ENCODE peak calls at places on chromosomes 7 and 10, in five cellular contexts. O is PC-9; C is kidney; M is tibial nerve; H is CD4-positive, CD25-positive, alpha-beta regulatory T cell. B is an unnamed sample. For H3K36me3, the result is how much of the 10 kb centered on the place peaks cover.

GRCh38 chr10:75408512-75408881 is 6.9 kb upstream of the ZNF503 start:
- DNase-seq in O (no peak), C (peak), M (no peak), H (no peak), B (no peak)

GRCh38 chr7:18494821-18495408 is 634 bp upstream of the HDAC9 start:
- DNase-seq in O (no peak), C (no peak), M (no peak), H (no peak), B (no peak)

GRCh38 chr10:78515037-78515872 is 481.6 kb downstream of the RPS24 start:
- DNase-seq in O (peak), C (no peak), M (no peak), H (no peak), B (no peak)

GRCh38 chr10:132296671-132297443 is 10.9 kb downstream of the STK32C start:
- DNase-seq in O (no peak), C (peak), M (no peak), H (no peak), B (no peak)

GRCh38 chr7:80851896-80852476 is 66.9 kb downstream of the SEMA3C start:
- DNase-seq in O (no peak), C (no peak), M (no peak), H (no peak), B (no peak)

GRCh38 chr10:31604141-31604540 is 285.1 kb downstream of the ZEB1 start:
- DNase-seq in O (no peak), C (no peak), M (no peak), H (no peak), B (no peak)

GRCh38 chr10:101061814-101062230 is at the start of gene KAZALD1:
- DNase-seq in O (no peak), C (no peak), M (no peak), H (no peak), B (no peak)

GRCh38 chr7:152313879-152314604 is 121.8 kb downstream of the KMT2C start:
- DNase-seq in O (peak), C (no peak), M (no peak), H (no peak), B (no peak)

GRCh38 chr10:24513155-24513554 is 210.5 kb downstream of the ARHGAP21 start:
- DNase-seq in O (peak), C (no peak), M (no peak), H (no peak), B (no peak)

GRCh38 chr7:135167360-135167759 is 3.1 kb downstream of the CYREN start:
- DNase-seq in O (no peak), C (no peak), M (no peak), H (no peak), B (no peak)

GRCh38 chr10:22445460-22445859 is 100.2 kb downstream of the SPAG6 start:
- DNase-seq in O (no peak), C (no peak), M (no peak), H (no peak), B (no peak)

GRCh38 chr10:97944772-97945171 is 85.6 kb downstream of the CRTAC1 start:
- DNase-seq in O (no peak), C (no peak), M (no peak), H (no peak), B (no peak)

GRCh38 chr10:129728246-129728820 is 235.7 kb downstream of the EBF3 start:
- DNase-seq in O (no peak), C (peak), M (no peak), H (no peak), B (no peak)

GRCh38 chr7:87581723-87582122 is 19.0 kb downstream of the ABCB1 start:
- DNase-seq in O (no peak), C (no peak), M (no peak), H (no peak), B (no peak)

GRCh38 chr7:50640779-50641178 is 75.6 kb upstream of the DDC start:
- DNase-seq in O (no peak), C (no peak), M (no peak), H (no peak), B (no peak)
- H3K36me3 ChIP-seq in O (under half), C (under half), M (under half), H (under half), B (under half)

GRCh38 chr7:157472311-157473050 is 135.7 kb downstream of the DNAJB6 start:
- DNase-seq in O (no peak), C (no peak), M (no peak), H (no peak), B (no peak)
- H3K36me3 ChIP-seq in O (under half), C (under half), M (under half), H (under half), B (under half)

GRCh38 chr7:100686201-100686821 is 7.7 kb downstream of the GIGYF1 start:
- DNase-seq in O (no peak), C (peak), M (no peak), H (no peak), B (no peak)
- H3K36me3 ChIP-seq in O (under half), C (under half), M (under half), H (half or more), B (under half)

DNA sequence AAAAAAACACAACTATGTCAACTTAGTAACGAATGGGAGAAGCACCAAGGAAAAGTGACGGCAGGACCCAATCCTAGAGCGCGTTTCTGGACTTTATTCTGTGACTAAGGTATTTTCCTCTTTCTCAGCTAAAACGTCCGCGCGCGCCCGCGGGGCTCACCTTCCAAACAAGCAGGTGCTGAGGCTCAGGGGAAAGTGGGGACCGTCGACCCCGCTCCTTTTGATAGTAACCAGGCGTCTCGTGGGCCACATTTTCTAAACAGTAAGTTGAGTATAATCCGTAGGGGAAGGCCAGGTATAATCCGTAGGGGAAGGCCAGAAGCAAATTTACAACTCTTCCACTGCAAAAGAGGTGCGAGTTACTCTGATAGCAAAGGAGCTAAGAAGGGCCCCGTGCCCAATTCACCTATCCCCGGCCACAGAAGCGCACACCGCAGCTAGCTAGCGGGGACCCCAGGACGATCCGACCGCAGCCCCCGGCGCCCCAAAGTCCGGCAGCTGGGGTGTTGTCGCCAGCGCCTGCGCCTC is 743 bp downstream of the MKI67 start:
- DNase-seq in O (no peak), C (no peak), M (no peak), H (peak), B (no peak)
- H3K36me3 ChIP-seq in O (under half), C (under half), M (under half), H (under half), B (under half)

DNA sequence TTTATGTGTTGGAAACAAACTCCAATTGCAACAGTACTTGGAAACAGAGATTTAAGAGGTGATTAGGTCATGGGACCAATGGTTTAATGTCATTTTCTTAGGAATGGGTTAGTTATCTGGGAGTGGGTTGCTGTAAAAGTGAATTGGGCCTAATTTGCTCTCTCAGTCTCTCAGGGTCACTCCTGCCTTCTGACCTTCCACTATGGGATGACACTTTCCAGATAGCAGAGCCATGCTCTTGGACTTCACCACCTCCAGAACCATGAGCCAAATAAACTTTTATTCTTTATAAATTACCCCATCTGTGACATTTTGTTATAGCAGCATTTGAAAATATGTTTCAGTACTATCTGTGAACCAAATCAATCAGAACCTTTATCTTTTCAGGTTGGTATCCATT is 1509.1 kb downstream of the REEP3 start:
- DNase-seq in O (no peak), C (no peak), M (no peak), H (no peak), B (no peak)
- H3K36me3 ChIP-seq in O (under half), C (under half), M (under half), H (under half), B (under half)

DNA sequence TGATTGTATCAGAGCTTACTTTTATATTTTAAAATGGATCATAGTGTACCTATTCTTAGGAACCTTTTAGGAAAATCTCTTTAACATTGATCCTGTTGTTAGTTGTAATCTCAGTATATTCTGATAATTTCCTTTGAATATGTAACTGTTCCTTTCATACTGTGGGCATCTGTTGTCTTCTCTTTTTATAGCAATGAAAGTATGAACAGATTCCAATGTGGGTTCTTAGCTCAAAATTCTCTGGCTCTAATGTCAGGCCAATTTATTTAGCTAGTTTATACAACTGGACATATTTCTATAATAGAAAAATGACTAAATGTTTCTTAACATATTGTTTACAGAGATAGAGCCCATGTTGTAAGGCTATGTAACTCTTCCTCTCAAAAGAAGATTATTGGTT is 363.1 kb downstream of the AUTS2 start:
- DNase-seq in O (no peak), C (no peak), M (no peak), H (no peak), B (no peak)
- H3K36me3 ChIP-seq in O (under half), C (under half), M (under half), H (under half), B (under half)

GRCh38 chr7:149859881-149860280 is 13.9 kb upstream of the ATP6V0E2 start:
- DNase-seq in O (no peak), C (no peak), M (no peak), H (no peak), B (no peak)
- H3K36me3 ChIP-seq in O (under half), C (under half), M (under half), H (under half), B (under half)